ENCODE peak calls at places on chromosome 11, in nine cellular contexts. W is cardiac muscle cell; O is sigmoid colon; G is astrocyte; N is SK-N-SH; T is IMR-90; Z is neural progenitor cell; I is naive thymus-derived CD4-positive, alpha-beta T cell; U is psoas muscle. R is an unnamed sample. For H3K4me1 and H3K27me3, the result is how much of the 10 kb centered on the place peaks cover.

GRCh38 chr11:10162222-10162621 is 131.8 kb downstream of the SBF2 start:
- DNase-seq in W (no peak), O (no peak), G (no peak), N (no peak), T (no peak), Z (no peak), I (no peak), U (no peak), R (no peak)

GRCh38 chr11:116099541-116099940 is 595.3 kb upstream of the CADM1 start:
- DNase-seq in W (no peak), O (no peak), G (no peak), N (no peak), T (no peak), Z (no peak), I (no peak), U (no peak), R (no peak)

GRCh38 chr11:58573451-58574104 is 2.1 kb downstream of the LPXN start:
- DNase-seq in W (peak), O (peak), G (peak), N (no peak), T (peak), Z (no peak), I (peak), U (peak), R (peak)

GRCh38 chr11:121464352-121464946 is 11.7 kb upstream of the SORL1-AS1 start:
- DNase-seq in W (peak), O (peak), G (peak), N (peak), T (peak), Z (no peak), I (peak), U (peak), R (peak)

GRCh38 chr11:1310772-1311468 is 1.5 kb upstream of the TOLLIP start:
- DNase-seq in W (no peak), O (no peak), G (no peak), N (no peak), T (no peak), Z (no peak), I (peak), U (no peak), R (no peak)

GRCh38 chr11:117572129-117572528 is 224.9 kb downstream of the DSCAML1 start:
- DNase-seq in W (peak), O (peak), G (no peak), N (no peak), T (no peak), Z (no peak), I (no peak), U (no peak), R (no peak)

GRCh38 chr11:18248561-18248960 is at the start of gene SAA2:
- DNase-seq in W (no peak), O (no peak), G (no peak), N (no peak), T (no peak), Z (no peak), I (no peak), U (no peak), R (peak)

GRCh38 chr11:132202621-132203020 is 832.2 kb downstream of the NTM start:
- DNase-seq in W (no peak), O (no peak), G (peak), N (no peak), T (peak), Z (no peak), I (no peak), U (no peak), R (peak)

GRCh38 chr11:2797181-2797711 is 88.3 kb downstream of the CDKN1C start:
- DNase-seq in W (no peak), O (peak), G (no peak), N (no peak), T (no peak), Z (no peak), I (no peak), U (peak), R (no peak)

GRCh38 chr11:122523841-122524531 is 131.5 kb upstream of the UBASH3B start:
- DNase-seq in W (peak), O (no peak), G (no peak), N (peak), T (no peak), Z (peak), I (no peak), U (no peak), R (peak)

GRCh38 chr11:360326-361280 is 8.7 kb upstream of the B4GALNT4 start:
- DNase-seq in W (no peak), O (peak), G (no peak), N (no peak), T (no peak), Z (no peak), I (no peak), U (no peak), R (no peak)

GRCh38 chr11:1487851-1488574 is 1.4 kb upstream of the MOB2 start:
- DNase-seq in W (no peak), O (peak), G (no peak), N (no peak), T (no peak), Z (no peak), I (no peak), U (no peak), R (no peak)

GRCh38 chr11:27420722-27421572 is 51.6 kb downstream of the LGR4 start:
- DNase-seq in W (peak), O (no peak), G (peak), N (no peak), T (no peak), Z (no peak), I (no peak), U (no peak), R (peak)

GRCh38 chr11:63212742-63213141 is 30.7 kb downstream of the SLC22A25 start:
- DNase-seq in W (peak), O (no peak), G (no peak), N (peak), T (no peak), Z (peak), I (no peak), U (no peak), R (peak)

GRCh38 chr11:60924906-60925684 is 835 bp downstream of the TMEM132A start:
- DNase-seq in W (no peak), O (no peak), G (no peak), N (peak), T (no peak), Z (peak), I (no peak), U (no peak), R (no peak)

GRCh38 chr11:6111635-6112034 is 4.2 kb downstream of the OR56B4 start:
- DNase-seq in W (no peak), O (no peak), G (no peak), N (no peak), T (no peak), Z (no peak), I (no peak), U (no peak), R (no peak)

GRCh38 chr11:55920537-55920936 is 6.2 kb upstream of the OR5W2 start:
- DNase-seq in W (no peak), O (no peak), G (no peak), N (no peak), T (no peak), Z (no peak), I (no peak), U (no peak), R (no peak)

GRCh38 chr11:126561327-126561893 is 205.9 kb downstream of the ST3GAL4 start:
- DNase-seq in W (peak), O (no peak), G (peak), N (no peak), T (peak), Z (peak), I (no peak), U (no peak), R (peak)

GRCh38 chr11:90846628-90847027 is 623.8 kb upstream of the CHORDC1 start:
- DNase-seq in W (no peak), O (no peak), G (no peak), N (peak), T (no peak), Z (no peak), I (no peak), U (no peak), R (no peak)

GRCh38 chr11:121589946-121590537 is 137.3 kb upstream of the SORL1-AS1 start:
- DNase-seq in W (no peak), O (no peak), G (no peak), N (no peak), T (no peak), Z (no peak), I (no peak), U (no peak), R (no peak)

GRCh38 chr11:95132956-95133355 is 43.3 kb downstream of the ENDOD1 start:
- DNase-seq in W (peak), O (no peak), G (no peak), N (no peak), T (no peak), Z (no peak), I (no peak), U (no peak), R (no peak)

GRCh38 chr11:4191031-4191571 is 96.5 kb downstream of the RRM1 start:
- DNase-seq in W (no peak), O (peak), G (no peak), N (no peak), T (no peak), Z (no peak), I (no peak), U (no peak), R (no peak)

GRCh38 chr11:14713518-14714244 is 70.1 kb downstream of the PDE3B start:
- DNase-seq in W (no peak), O (no peak), G (no peak), N (no peak), T (no peak), Z (no peak), I (peak), U (no peak), R (no peak)

GRCh38 chr11:14969922-14970323 is 2.2 kb downstream of the CALCA start:
- DNase-seq in W (peak), O (no peak), G (no peak), N (peak), T (peak), Z (peak), I (no peak), U (peak), R (no peak)

GRCh38 chr11:32385998-32386397 is 49.3 kb downstream of the WT1 start:
- DNase-seq in W (peak), O (no peak), G (peak), N (peak), T (peak), Z (peak), I (no peak), U (no peak), R (peak)

DNA sequence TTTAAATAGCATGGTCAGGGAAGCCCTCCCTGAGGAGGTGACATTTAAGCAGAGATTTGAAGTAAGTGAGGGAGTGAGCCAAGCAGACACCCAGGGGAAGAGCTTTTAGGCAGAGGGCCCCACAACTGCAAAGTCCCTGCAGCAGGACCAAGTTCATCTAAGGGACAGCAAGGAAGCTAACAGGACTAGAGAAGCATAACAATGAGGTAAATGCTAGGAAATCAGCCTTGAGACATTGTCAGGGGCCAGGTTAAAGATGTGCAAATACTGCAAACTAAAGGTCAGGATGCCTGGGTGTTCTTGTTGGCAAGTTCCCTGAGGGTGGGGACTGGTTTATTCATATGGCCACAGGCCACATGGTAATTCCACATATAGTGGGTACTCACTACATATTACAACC is 399.2 kb upstream of the NARS2 start:
- DNase-seq in W (no peak), O (no peak), G (no peak), N (no peak), T (no peak), Z (no peak), I (no peak), U (no peak), R (no peak)
- H3K27ac ChIP-seq in W (no peak), O (no peak), G (no peak), N (no peak), T (no peak), Z (no peak), I (no peak), U (no peak), R (no peak)

GRCh38 chr11:70924108-70924507 is 328.3 kb downstream of the SHANK2 start:
- DNase-seq in W (no peak), O (no peak), G (no peak), N (no peak), T (no peak), Z (no peak), I (no peak), U (no peak), R (no peak)
- H3K4me1 ChIP-seq in W (under half), O (under half), G (under half), N (under half), T (under half), Z (under half), I (under half), U (under half), R (under half)

GRCh38 chr11:70270104-70270876 is at the start of gene PPFIA1:
- DNase-seq in W (peak), O (peak), G (peak), N (peak), T (peak), Z (peak), I (peak), U (peak), R (peak)

GRCh38 chr11:70270877-70271634 is 566 bp downstream of the PPFIA1 start:
- DNase-seq in W (peak), O (peak), G (peak), N (peak), T (peak), Z (peak), I (no peak), U (peak), R (no peak)

GRCh38 chr11:70267405-70267950 is 3.0 kb upstream of the PPFIA1 start:
- DNase-seq in W (no peak), O (no peak), G (no peak), N (no peak), T (no peak), Z (no peak), I (no peak), U (no peak), R (no peak)

GRCh38 chr11:70271635-70271953 is 1.1 kb downstream of the PPFIA1 start:
- DNase-seq in W (no peak), O (peak), G (no peak), N (no peak), T (no peak), Z (no peak), I (no peak), U (no peak), R (no peak)

DNA sequence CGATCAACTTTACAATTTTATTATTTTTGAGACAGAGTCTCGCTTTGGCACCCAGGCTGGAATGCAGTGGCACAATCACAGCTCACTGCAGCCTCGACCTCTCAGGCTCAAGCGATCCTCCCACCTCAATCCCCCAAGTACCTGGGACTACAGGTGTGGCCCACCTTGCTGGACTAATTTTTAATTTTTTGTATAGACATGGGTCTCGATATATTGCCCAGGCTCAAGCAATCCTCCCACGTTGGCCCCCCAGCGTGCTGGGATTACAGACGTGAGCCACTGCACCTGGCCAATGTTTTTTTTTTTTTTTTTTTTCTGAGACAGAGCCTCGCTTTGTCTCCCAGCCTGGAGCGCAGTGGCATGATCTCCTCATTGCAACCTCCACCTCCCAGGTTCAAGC is 2.0 kb upstream of the PPFIA1 start:
- DNase-seq in W (no peak), O (no peak), G (no peak), N (no peak), T (no peak), Z (no peak), I (no peak), U (no peak), R (no peak)
- H3K27me3 ChIP-seq in W (under half), O (under half), G (under half), N (under half), T (under half), Z (under half), I (under half), U (under half), R (under half)

DNA sequence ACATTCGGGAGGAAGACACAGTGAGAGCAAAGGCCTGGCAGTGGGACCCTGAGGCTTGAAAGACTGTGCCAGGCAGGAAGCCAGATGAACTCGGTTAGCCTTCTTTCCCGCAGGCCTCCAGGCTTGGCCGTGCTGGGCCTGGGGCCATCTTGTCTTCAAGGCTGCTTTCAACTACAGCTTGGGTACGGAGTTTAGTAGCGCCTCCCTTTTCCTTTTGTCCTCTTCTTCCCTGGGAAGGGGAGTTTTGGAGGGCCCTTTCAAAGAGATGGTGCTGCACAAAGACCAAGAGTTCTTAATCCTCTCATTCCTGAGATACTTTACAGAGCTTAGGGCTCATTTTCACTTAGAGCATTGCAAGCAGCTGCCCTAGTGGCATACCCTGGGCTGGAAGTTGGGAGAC is 87.5 kb downstream of the TP53I11 start:
- DNase-seq in W (no peak), O (no peak), G (peak), N (no peak), T (no peak), Z (peak), I (no peak), U (no peak), R (no peak)
- H3K27ac ChIP-seq in W (peak), O (peak), G (no peak), N (peak), T (peak), Z (peak), I (no peak), U (no peak), R (no peak)

GRCh38 chr11:65488273-65489058 is 10.4 kb upstream of the MALAT1 start:
- DNase-seq in W (peak), O (peak), G (peak), N (no peak), T (peak), Z (no peak), I (no peak), U (peak), R (no peak)

GRCh38 chr11:65489061-65489705 is 9.7 kb upstream of the MALAT1 start:
- DNase-seq in W (peak), O (peak), G (peak), N (no peak), T (peak), Z (peak), I (no peak), U (peak), R (no peak)

GRCh38 chr11:65491163-65491465 is 7.7 kb upstream of the MALAT1 start:
- DNase-seq in W (peak), O (peak), G (no peak), N (no peak), T (no peak), Z (no peak), I (no peak), U (no peak), R (no peak)

GRCh38 chr11:65491614-65492386 is 7.0 kb upstream of the MALAT1 start:
- DNase-seq in W (peak), O (peak), G (peak), N (no peak), T (peak), Z (peak), I (no peak), U (peak), R (peak)

DNA sequence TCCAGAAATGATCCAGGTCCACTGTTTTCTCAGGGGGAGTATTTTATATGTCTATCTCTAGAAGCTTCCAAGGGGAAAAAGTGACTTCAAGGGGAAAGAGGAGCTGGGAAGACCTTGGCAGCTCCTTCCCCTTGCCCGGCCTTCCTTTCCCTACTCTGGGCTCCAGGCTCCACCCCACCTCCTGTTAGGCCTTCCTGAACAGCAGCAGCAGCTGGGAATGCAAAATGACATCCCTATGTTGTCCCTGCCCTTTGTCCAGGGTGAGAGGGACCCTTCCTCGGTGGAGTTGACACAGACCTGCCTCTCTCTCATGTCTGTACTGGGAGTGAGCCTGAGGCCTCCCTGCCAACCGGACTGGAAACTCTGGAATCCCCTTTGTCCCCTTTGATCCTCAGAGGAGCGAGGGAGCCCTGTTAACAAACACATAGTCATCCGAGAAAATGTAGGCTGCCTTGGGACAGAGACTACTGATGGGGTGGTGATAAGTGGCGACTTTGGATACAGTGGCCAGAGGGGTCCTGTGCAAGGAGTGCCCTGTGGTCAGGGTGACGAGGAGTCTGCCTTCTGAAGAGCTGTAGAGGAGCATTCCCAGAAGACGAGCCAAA is 9.0 kb upstream of the MALAT1 start:
- DNase-seq in W (peak), O (peak), G (peak), N (no peak), T (no peak), Z (peak), I (no peak), U (peak), R (no peak)
- H3K4me1 ChIP-seq in W (half or more), O (half or more), G (half or more), N (half or more), T (half or more), Z (half or more), I (under half), U (half or more), R (half or more)

R was measured in foreskin keratinocyte.